ENCODE peak calls at places on chromosomes 5 and 9, in eight cellular contexts. R is uterus; V is tibial nerve; J is OCI-LY7; U is endothelial cell of umbilical vein; I is CD8-positive, alpha-beta T cell; Q is upper lobe of right lung; X is GM23248. Y is an unnamed sample. For H3K9me3 and H3K4me1, the result is how much of the 10 kb centered on the place peaks cover.

GRCh38 chr5:113112435-113112834 is 135.8 kb downstream of the DCP2 start:
- DNase-seq in R (no peak), V (no peak), J (no peak), U (peak), I (no peak), Q (no peak), X (peak), Y (no peak)

GRCh38 chr5:164722702-164723101 is 1217.3 kb downstream of the MAT2B start:
- DNase-seq in R (no peak), V (no peak), J (no peak), U (no peak), I (no peak), Q (no peak), X (no peak), Y (no peak)

GRCh38 chr5:122501087-122501435 is 189.0 kb downstream of the SNCAIP start:
- DNase-seq in R (no peak), V (no peak), J (no peak), U (no peak), I (no peak), Q (no peak), X (peak), Y (peak)

GRCh38 chr9:86891091-86891490 is 56.2 kb downstream of the GAS1 start:
- DNase-seq in R (no peak), V (no peak), J (no peak), U (no peak), I (no peak), Q (no peak), X (peak), Y (no peak)

GRCh38 chr9:19229725-19230355 is 653 bp upstream of the DENND4C start:
- DNase-seq in R (no peak), V (peak), J (peak), U (peak), I (no peak), Q (peak), X (peak), Y (no peak)

GRCh38 chr5:1325191-1325741 is 19.6 kb downstream of the CLPTM1L start:
- DNase-seq in R (no peak), V (no peak), J (no peak), U (no peak), I (no peak), Q (peak), X (no peak), Y (no peak)

GRCh38 chr5:123505633-123506032 is 6.3 kb upstream of the CSNK1G3 start:
- DNase-seq in R (no peak), V (no peak), J (no peak), U (no peak), I (no peak), Q (no peak), X (no peak), Y (no peak)

GRCh38 chr9:95029251-95029650 is 288.3 kb downstream of the FANCC start:
- DNase-seq in R (no peak), V (no peak), J (no peak), U (no peak), I (no peak), Q (no peak), X (no peak), Y (no peak)

GRCh38 chr5:179378116-179378440 is 32.8 kb upstream of the ADAMTS2 start:
- DNase-seq in R (no peak), V (no peak), J (no peak), U (no peak), I (no peak), Q (no peak), X (no peak), Y (no peak)

GRCh38 chr5:126016256-126016655 is 407.0 kb upstream of the GRAMD2B start:
- DNase-seq in R (peak), V (no peak), J (no peak), U (no peak), I (no peak), Q (no peak), X (peak), Y (peak)

GRCh38 chr5:37774912-37775483 is 64.8 kb downstream of the GDNF start:
- DNase-seq in R (no peak), V (no peak), J (peak), U (no peak), I (no peak), Q (no peak), X (peak), Y (no peak)

GRCh38 chr5:165504716-165505115 is 1999.3 kb downstream of the MAT2B start:
- DNase-seq in R (no peak), V (no peak), J (no peak), U (no peak), I (no peak), Q (no peak), X (no peak), Y (no peak)

GRCh38 chr9:128149951-128150593 is 819 bp downstream of the LCN2 start:
- DNase-seq in R (no peak), V (no peak), J (no peak), U (no peak), I (no peak), Q (no peak), X (no peak), Y (no peak)

DNA sequence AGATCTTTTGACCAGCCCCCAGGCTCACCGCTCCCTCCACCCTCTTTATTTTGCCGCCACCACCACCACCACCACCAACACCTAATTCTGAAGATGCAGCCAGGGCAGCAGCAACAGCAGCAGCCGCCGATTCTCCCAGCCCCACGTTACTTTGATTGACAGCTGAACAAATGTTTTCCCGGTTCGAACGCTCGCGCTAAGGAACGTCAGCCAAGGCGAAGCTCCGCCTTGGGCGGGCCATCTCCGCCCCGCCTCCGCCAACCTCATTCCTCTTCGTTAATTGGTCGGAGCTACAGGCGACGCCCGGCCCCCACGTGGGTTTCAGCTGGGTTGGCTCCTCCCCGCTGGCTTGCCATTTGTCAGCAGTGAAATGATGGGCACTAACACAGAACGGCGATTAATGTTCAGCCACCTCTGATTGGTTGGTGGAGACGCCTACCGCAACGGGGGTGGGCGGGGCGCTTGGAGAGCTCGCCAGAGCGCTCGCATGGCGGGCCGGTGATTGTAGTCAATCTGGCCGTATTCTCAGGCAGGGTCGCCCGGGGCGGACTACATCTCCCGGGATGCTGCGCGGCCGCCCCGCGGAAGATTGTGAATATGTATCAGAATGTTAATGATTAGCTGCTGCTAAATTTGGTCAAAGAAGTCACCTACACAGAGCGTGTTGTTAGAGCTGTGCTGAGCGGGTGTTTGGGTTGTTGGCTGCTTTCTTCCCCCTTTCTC is at the start of gene TLE4:
- DNase-seq in R (peak), V (peak), J (peak), U (peak), I (peak), Q (peak), X (peak), Y (peak)
- H3K4me3 ChIP-seq in R (peak), V (peak), J (peak), U (peak), I (peak), Q (peak), X (peak), Y (peak)

GRCh38 chr9:35195683-35196082 is 33.9 kb downstream of the UNC13B start:
- DNase-seq in R (no peak), V (no peak), J (no peak), U (no peak), I (no peak), Q (no peak), X (peak), Y (no peak)

GRCh38 chr9:35186524-35186923 is 24.7 kb downstream of the UNC13B start:
- DNase-seq in R (no peak), V (no peak), J (no peak), U (no peak), I (no peak), Q (no peak), X (no peak), Y (no peak)

GRCh38 chr9:35193762-35194161 is 32.0 kb downstream of the UNC13B start:
- DNase-seq in R (no peak), V (no peak), J (peak), U (no peak), I (no peak), Q (no peak), X (peak), Y (no peak)

GRCh38 chr9:35191105-35191504 is 29.3 kb downstream of the UNC13B start:
- DNase-seq in R (no peak), V (no peak), J (no peak), U (no peak), I (no peak), Q (no peak), X (no peak), Y (no peak)
- H3K9me3 ChIP-seq in R (under half), V (under half), J (under half), U (under half), I (under half), Q (under half), X (under half), Y (under half)

DNA sequence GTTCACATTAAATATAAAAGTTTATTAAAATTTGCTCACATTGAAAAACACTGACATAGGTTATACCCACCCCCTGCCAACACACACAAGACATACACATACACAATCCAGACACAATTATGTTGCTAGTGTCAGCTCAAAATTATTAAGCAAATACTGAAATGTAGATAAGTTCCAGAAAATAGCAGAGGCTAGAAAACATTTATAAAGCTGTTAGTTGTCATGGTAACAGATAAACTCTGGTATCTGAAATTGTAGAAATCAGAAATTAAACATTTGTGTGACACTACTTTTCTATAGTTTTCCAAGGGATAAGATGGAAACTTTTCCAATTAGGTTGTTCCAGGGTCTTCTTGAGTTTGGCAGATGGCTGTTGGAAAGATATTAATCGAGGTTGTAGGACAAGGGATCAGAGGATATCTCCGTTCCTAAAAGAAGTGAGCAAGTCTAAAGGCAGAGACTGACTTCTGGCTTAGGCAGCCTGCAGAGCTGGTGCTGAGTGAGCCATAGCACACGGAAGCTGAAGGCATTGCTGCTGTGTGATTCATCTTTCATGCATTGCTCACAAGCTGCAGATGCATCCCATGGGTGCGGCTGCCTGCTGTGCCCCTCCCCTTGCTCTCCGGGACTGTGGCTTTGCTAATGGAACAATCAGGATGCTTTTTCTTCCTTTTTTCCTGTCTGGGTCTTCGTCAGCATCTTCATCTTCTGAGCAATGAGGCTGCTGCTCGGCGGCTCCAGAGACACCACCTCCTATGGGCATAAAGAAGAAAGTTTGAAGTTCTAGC is 341.5 kb downstream of the DIRAS2 start:
- DNase-seq in R (peak), V (no peak), J (no peak), U (peak), I (no peak), Q (no peak), X (peak), Y (peak)
- H3K4me1 ChIP-seq in R (under half), V (under half), J (under half), U (under half), I (under half), Q (under half), X (under half), Y (under half)

DNA sequence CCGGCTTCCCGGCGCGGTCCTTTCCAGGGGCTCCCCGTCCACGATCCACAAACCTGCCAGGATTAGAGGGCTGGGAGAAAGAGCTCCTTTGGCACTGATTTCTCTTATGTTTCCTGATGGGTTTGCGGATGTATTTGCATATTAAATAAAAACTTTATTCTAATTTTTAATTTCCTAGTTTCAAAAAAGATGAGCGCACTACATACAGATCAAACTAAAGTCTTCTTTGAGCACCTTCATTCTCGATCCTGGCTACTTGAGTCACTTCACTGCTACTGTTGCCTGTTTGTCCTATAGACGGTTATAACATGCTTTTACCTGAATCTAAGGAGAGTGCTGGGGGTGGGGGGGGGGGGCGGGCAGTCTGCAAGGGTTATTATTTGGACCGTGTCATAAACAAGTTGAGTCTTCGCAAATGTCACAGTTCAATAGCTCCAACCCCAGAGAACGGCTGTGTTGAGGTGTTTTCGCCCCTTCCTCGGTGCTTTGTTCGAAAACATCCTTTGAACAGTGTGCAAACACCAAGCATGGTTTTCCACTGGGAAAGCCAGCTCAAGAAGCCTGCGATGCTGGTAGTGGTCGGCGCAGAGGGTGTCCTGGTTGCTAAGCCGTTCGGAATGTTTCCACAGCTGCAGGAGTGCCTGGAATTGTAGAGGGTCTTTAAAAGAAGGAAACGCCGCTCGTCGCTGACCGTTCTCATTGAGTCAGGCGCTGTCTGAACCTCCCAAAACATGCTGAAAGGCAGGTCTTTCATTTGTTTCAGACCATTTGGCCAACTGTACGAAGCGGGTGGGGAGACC is 1.1 kb upstream of the STK10 start:
- DNase-seq in R (peak), V (no peak), J (no peak), U (no peak), I (no peak), Q (no peak), X (no peak), Y (no peak)
- H3K4me3 ChIP-seq in R (peak), V (no peak), J (peak), U (no peak), I (no peak), Q (peak), X (peak), Y (peak)

DNA sequence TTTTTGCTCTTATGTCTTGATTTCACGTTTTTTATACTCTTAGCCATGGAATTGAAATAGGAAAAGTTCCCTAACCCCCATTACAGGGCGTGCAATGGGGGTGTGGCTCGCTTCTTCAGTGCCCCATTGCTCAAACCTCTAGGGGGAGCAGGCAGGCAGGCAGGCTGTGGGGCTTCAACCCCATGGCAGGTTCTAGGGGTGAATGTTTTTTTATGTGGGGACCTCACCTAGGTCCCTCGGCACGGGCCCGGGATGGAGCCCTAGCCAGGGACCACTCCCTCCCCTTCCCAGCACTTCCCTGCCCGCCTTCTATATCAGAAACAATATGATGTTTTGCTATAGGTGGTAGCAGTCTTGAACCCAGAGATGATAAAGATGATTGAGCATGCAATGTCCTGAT is 221.3 kb upstream of the SMC2 start:
- DNase-seq in R (no peak), V (no peak), J (no peak), U (no peak), I (no peak), Q (no peak), X (no peak), Y (no peak)
- H3K9me3 ChIP-seq in R (under half), V (under half), J (under half), U (under half), I (under half), Q (under half), X (under half), Y (under half)

DNA sequence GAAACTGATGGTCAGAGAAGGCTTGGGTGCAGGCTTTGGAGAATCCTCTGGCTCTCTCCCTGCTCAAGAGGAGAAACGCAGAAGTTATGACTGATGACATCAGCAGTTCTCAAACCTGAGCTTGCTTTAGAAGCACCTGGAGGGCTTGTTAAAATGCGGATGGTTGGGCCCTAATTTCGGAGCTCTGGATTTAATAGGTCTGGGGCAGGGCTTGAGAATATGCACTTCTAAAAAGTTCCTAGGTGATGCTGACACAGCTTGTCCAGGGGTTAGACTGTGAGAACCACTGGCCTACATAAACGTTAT is 26.4 kb downstream of the TBC1D2 start:
- DNase-seq in R (no peak), V (no peak), J (no peak), U (no peak), I (no peak), Q (no peak), X (no peak), Y (no peak)
- H3K4me1 ChIP-seq in R (under half), V (under half), J (under half), U (under half), I (under half), Q (under half), X (under half), Y (under half)

GRCh38 chr9:106019702-106020101 is 325.4 kb downstream of the TMEM38B start:
- DNase-seq in R (no peak), V (no peak), J (no peak), U (no peak), I (no peak), Q (no peak), X (no peak), Y (no peak)
- H3K4me3 ChIP-seq in R (no peak), V (no peak), J (no peak), U (no peak), I (no peak), Q (no peak), X (no peak), Y (no peak)

DNA sequence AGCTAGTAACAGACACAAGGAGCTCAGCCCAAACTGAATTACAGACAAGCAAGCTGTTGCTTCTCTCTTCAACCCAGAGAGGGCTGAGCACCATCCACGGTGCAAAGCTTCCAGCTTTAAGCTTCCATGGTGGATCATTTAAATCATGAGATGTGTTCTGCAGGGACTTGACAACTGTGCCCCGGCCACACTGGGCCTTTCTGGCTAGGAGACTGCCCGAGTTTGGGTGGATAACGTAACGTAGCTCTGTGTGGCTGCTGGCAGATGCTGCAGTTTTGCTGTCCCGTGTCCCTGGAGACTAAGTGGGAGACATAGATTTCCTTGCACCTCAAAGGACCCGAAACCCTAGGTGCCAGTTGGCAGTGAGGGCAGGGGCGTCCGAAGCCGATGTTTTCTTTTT is 234.0 kb downstream of the IRX2 start:
- DNase-seq in R (no peak), V (no peak), J (no peak), U (no peak), I (no peak), Q (no peak), X (no peak), Y (no peak)
- H3K9me3 ChIP-seq in R (under half), V (under half), J (under half), U (under half), I (under half), Q (under half), X (under half), Y (under half)

DNA sequence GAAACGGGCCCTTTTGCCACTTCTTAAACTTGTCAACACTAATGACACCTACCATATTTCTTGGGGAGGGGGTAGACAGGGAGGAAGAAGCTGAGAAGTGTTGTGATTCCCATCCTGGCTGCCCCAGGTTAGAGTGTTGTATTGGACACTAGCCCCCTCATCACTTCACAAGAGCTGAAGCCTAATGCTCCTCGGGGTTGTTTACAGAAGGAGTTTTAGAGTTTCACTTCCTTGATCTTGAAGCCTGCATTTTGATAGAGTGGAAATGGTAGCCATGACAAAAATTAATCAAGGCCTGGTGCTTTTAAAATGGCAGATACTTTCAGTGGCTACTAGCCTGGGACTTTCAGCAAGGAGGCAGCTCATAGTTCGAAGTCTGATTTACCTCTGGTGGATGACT is 11.0 kb upstream of the FAM120AOS start:
- DNase-seq in R (no peak), V (no peak), J (peak), U (no peak), I (no peak), Q (no peak), X (no peak), Y (no peak)
- H3K4me1 ChIP-seq in R (under half), V (half or more), J (half or more), U (under half), I (under half), Q (half or more), X (under half), Y (under half)

Y was measured in tibial artery.